ENCODE peak calls at places on chromosomes 7 and 10, in four cellular contexts. One of them, this sample, is unnamed.

GRCh38 chr7:140062118-140062527 is 628 bp downstream of the PARP12 start:
- DNase-seq in NCI-H2081 treated with DMSO at 0.1 percent for 48 hours: no peak
- DNase-seq in DMS153: no peak
- DNase-seq in H9: peak
- DNase-seq in this sample: no peak

GRCh38 chr7:101924171-101924570 is 106.7 kb downstream of the CUX1 start:
- DNase-seq in DMS153: no peak
- DNase-seq in NCI-H2081 treated with DMSO at 0.1 percent for 48 hours: no peak
- DNase-seq in H9: no peak
- DNase-seq in this sample: no peak

GRCh38 chr7:29609162-29610030 is 45.8 kb downstream of the PRR15 start:
- DNase-seq in NCI-H2081 treated with DMSO at 0.1 percent for 48 hours: no peak
- DNase-seq in DMS153: peak
- DNase-seq in H9: peak
- DNase-seq in this sample: no peak

GRCh38 chr7:83413831-83414230 is 235.1 kb downstream of the SEMA3E start:
- DNase-seq in NCI-H2081 treated with DMSO at 0.1 percent for 48 hours: no peak
- DNase-seq in DMS153: no peak
- DNase-seq in H9: no peak
- DNase-seq in this sample: peak

GRCh38 chr7:99278180-99278579 is 5.5 kb downstream of the MYH16 start:
- DNase-seq in H9: no peak
- DNase-seq in NCI-H2081 treated with DMSO at 0.1 percent for 48 hours: no peak
- DNase-seq in DMS153: no peak
- DNase-seq in this sample: no peak

GRCh38 chr10:110370005-110370404 is 65.3 kb upstream of the SMNDC1 start:
- DNase-seq in DMS153: no peak
- DNase-seq in H9: no peak
- DNase-seq in NCI-H2081 treated with DMSO at 0.1 percent for 48 hours: no peak
- DNase-seq in this sample: no peak

GRCh38 chr7:37690206-37690605 is 6.6 kb downstream of the GPR141 start:
- DNase-seq in DMS153: no peak
- DNase-seq in H9: no peak
- DNase-seq in NCI-H2081 treated with DMSO at 0.1 percent for 48 hours: no peak
- DNase-seq in this sample: no peak

GRCh38 chr7:23334482-23335056 is 35.4 kb downstream of the MALSU1 start:
- DNase-seq in NCI-H2081 treated with DMSO at 0.1 percent for 48 hours: peak
- DNase-seq in H9: no peak
- DNase-seq in DMS153: no peak
- DNase-seq in this sample: no peak

GRCh38 chr7:74572301-74573090 is 85.0 kb upstream of the GTF2I start:
- DNase-seq in NCI-H2081 treated with DMSO at 0.1 percent for 48 hours: no peak
- DNase-seq in DMS153: no peak
- DNase-seq in H9: no peak
- DNase-seq in this sample: no peak

GRCh38 chr7:15602236-15602635 is 40.4 kb upstream of the AGMO start:
- DNase-seq in NCI-H2081 treated with DMSO at 0.1 percent for 48 hours: no peak
- DNase-seq in DMS153: no peak
- DNase-seq in H9: no peak
- DNase-seq in this sample: no peak

GRCh38 chr7:134016223-134016941 is 110.8 kb upstream of the LRGUK start:
- DNase-seq in H9: peak
- DNase-seq in NCI-H2081 treated with DMSO at 0.1 percent for 48 hours: peak
- DNase-seq in DMS153: no peak
- DNase-seq in this sample: no peak

GRCh38 chr10:125991009-125991788 is 94.8 kb downstream of the FANK1 start:
- DNase-seq in DMS153: no peak
- DNase-seq in H9: no peak
- DNase-seq in NCI-H2081 treated with DMSO at 0.1 percent for 48 hours: no peak
- DNase-seq in this sample: no peak

GRCh38 chr7:101923276-101923985 is 106.0 kb downstream of the CUX1 start:
- DNase-seq in DMS153: no peak
- DNase-seq in H9: no peak
- DNase-seq in NCI-H2081 treated with DMSO at 0.1 percent for 48 hours: no peak
- DNase-seq in this sample: no peak

GRCh38 chr7:105851064-105851463 is 25.3 kb downstream of the ATXN7L1 start:
- DNase-seq in NCI-H2081 treated with DMSO at 0.1 percent for 48 hours: no peak
- DNase-seq in H9: no peak
- DNase-seq in DMS153: no peak
- DNase-seq in this sample: no peak

GRCh38 chr10:125187238-125188194 is 27.2 kb upstream of the CTBP2 start:
- DNase-seq in H9: no peak
- DNase-seq in DMS153: no peak
- DNase-seq in NCI-H2081 treated with DMSO at 0.1 percent for 48 hours: no peak
- DNase-seq in this sample: no peak

GRCh38 chr10:99382181-99382580 is 48.2 kb downstream of the GOT1 start:
- DNase-seq in DMS153: no peak
- DNase-seq in H9: no peak
- DNase-seq in NCI-H2081 treated with DMSO at 0.1 percent for 48 hours: no peak
- DNase-seq in this sample: no peak

This sample was measured in SK-N-MC.